ENCODE peak calls at places on chromosomes 6 and 20, in four cellular contexts. One of them, this sample, is unnamed.

GRCh38 chr6:93036835-93037234 is 382.5 kb downstream of the EPHA7 start:
- DNase-seq in mammary epithelial cell: no peak
- DNase-seq in psoas muscle: no peak
- DNase-seq in breast epithelium: no peak
- DNase-seq in this sample: no peak

GRCh38 chr6:136887899-136888298 is 34.2 kb upstream of the SLC35D3 start:
- DNase-seq in mammary epithelial cell: no peak
- DNase-seq in psoas muscle: no peak
- DNase-seq in breast epithelium: no peak
- DNase-seq in this sample: no peak

GRCh38 chr6:109236140-109237081 is 141.1 kb downstream of the CEP57L1 start:
- DNase-seq in mammary epithelial cell: no peak
- DNase-seq in psoas muscle: no peak
- DNase-seq in breast epithelium: no peak
- DNase-seq in this sample: no peak

GRCh38 chr20:11278461-11278860 is 604.7 kb upstream of the JAG1 start:
- DNase-seq in mammary epithelial cell: no peak
- DNase-seq in psoas muscle: no peak
- DNase-seq in breast epithelium: no peak
- DNase-seq in this sample: no peak

GRCh38 chr20:22475662-22476061 is 108.7 kb downstream of the FOXA2 start:
- DNase-seq in mammary epithelial cell: no peak
- DNase-seq in psoas muscle: no peak
- DNase-seq in breast epithelium: no peak
- DNase-seq in this sample: no peak

GRCh38 chr20:59971428-59971827 is 13.2 kb downstream of the CDH26 start:
- DNase-seq in mammary epithelial cell: no peak
- DNase-seq in psoas muscle: no peak
- DNase-seq in breast epithelium: no peak
- DNase-seq in this sample: no peak

GRCh38 chr20:53937929-53938367 is 132.4 kb downstream of the BCAS1 start:
- DNase-seq in mammary epithelial cell: no peak
- DNase-seq in psoas muscle: no peak
- DNase-seq in breast epithelium: no peak
- DNase-seq in this sample: no peak

GRCh38 chr6:62652692-62653328 is 366.8 kb upstream of the KHDRBS2 start:
- DNase-seq in mammary epithelial cell: peak; percentile 1
- DNase-seq in psoas muscle: no peak
- DNase-seq in breast epithelium: no peak
- DNase-seq in this sample: no peak

GRCh38 chr6:127191716-127192115 is 73.2 kb downstream of the RSPO3 start:
- DNase-seq in mammary epithelial cell: peak; percentile 28
- DNase-seq in psoas muscle: no peak
- DNase-seq in breast epithelium: no peak
- DNase-seq in this sample: no peak

GRCh38 chr6:132909742-132910141 is 95.4 kb downstream of the RPS12 start:
- DNase-seq in mammary epithelial cell: no peak
- DNase-seq in psoas muscle: no peak
- DNase-seq in breast epithelium: no peak
- DNase-seq in this sample: no peak

GRCh38 chr6:110034637-110035096 is 56.6 kb downstream of the GPR6 start:
- DNase-seq in mammary epithelial cell: no peak
- DNase-seq in psoas muscle: no peak
- DNase-seq in breast epithelium: no peak
- DNase-seq in this sample: no peak

GRCh38 chr20:34708621-34709043 is 4.5 kb downstream of the TP53INP2 start:
- DNase-seq in mammary epithelial cell: no peak
- DNase-seq in psoas muscle: peak; percentile 58
- DNase-seq in breast epithelium: peak; percentile 32
- DNase-seq in this sample: peak; percentile 48

GRCh38 chr6:134171517-134171916 is 119.1 kb upstream of the SLC2A12 start:
- DNase-seq in mammary epithelial cell: peak; percentile 41
- DNase-seq in psoas muscle: no peak
- DNase-seq in breast epithelium: no peak
- DNase-seq in this sample: no peak

GRCh38 chr20:37345339-37346231 is at the start of gene SRC:
- DNase-seq in mammary epithelial cell: peak; percentile 77
- DNase-seq in psoas muscle: peak; percentile 81
- DNase-seq in breast epithelium: peak; percentile 69
- DNase-seq in this sample: peak; percentile 30

GRCh38 chr20:10921491-10922010 is 247.8 kb upstream of the JAG1 start:
- DNase-seq in mammary epithelial cell: peak; percentile 38
- DNase-seq in psoas muscle: no peak
- DNase-seq in breast epithelium: no peak
- DNase-seq in this sample: no peak

GRCh38 chr6:163405412-163406309 is 8.9 kb upstream of the QKI start:
- DNase-seq in mammary epithelial cell: no peak
- DNase-seq in psoas muscle: peak; percentile 65
- DNase-seq in breast epithelium: no peak
- DNase-seq in this sample: no peak
- H3K4me3 ChIP-seq in mammary epithelial cell: peak overlapping the region; percentile 26
- H3K4me3 ChIP-seq in psoas muscle: peak overlapping the region; percentile 69
- H3K4me3 ChIP-seq in breast epithelium: peak overlapping the region; percentile 33
- H3K4me3 ChIP-seq in this sample: peak overlapping the region; percentile 21

GRCh38 chr6:3744901-3745470 is 6.5 kb downstream of the PXDC1 start:
- DNase-seq in mammary epithelial cell: no peak
- DNase-seq in psoas muscle: no peak
- DNase-seq in breast epithelium: no peak
- DNase-seq in this sample: no peak

GRCh38 chr6:3746119-3746691 is 5.3 kb downstream of the PXDC1 start:
- DNase-seq in mammary epithelial cell: no peak
- DNase-seq in psoas muscle: peak; percentile 51
- DNase-seq in breast epithelium: no peak
- DNase-seq in this sample: no peak

GRCh38 chr6:3744211-3744900 is 7.2 kb downstream of the PXDC1 start:
- DNase-seq in mammary epithelial cell: no peak
- DNase-seq in psoas muscle: no peak
- DNase-seq in breast epithelium: no peak
- DNase-seq in this sample: no peak

GRCh38 chr6:3746696-3747095 is 4.8 kb downstream of the PXDC1 start:
- DNase-seq in mammary epithelial cell: no peak
- DNase-seq in psoas muscle: no peak
- DNase-seq in breast epithelium: no peak
- DNase-seq in this sample: no peak

DNA sequence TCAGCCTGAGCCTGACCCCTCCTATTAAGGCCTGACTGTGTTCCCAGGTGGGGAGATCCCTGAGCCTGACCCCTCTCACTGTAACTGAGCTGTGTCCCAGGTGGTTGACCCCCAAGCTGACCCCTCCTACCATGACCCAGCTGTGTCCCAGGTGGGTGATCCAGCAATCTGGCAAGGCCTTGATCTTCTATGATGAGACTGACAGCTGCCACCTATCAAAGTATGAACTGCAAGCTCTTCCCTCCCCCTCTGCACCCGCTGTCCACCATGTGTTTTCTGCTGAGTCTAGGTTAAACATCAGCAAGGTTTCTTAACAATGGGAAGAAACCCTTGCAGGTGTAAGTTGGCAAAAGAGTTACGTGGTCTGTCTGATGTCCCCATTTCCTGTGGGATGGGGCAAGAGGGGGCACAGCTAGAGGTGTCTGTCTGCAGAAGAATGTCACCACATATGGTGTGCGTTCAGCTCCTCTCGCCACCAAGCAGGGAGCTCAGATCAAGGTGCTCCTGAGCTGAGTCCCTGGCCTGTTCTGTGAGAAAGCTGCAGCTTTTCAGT is 5.9 kb downstream of the PXDC1 start:
- DNase-seq in mammary epithelial cell: no peak
- DNase-seq in psoas muscle: no peak
- DNase-seq in breast epithelium: no peak
- DNase-seq in this sample: no peak
- H3K27ac ChIP-seq in mammary epithelial cell: no peak overlapping the region
- H3K27ac ChIP-seq in psoas muscle: peak overlapping the region; percentile 91
- H3K27ac ChIP-seq in breast epithelium: peak overlapping the region; percentile 75
- H3K27ac ChIP-seq in this sample: no peak overlapping the region

GRCh38 chr6:35686441-35686840 is 2.3 kb downstream of the FKBP5 start:
- DNase-seq in mammary epithelial cell: no peak
- DNase-seq in psoas muscle: no peak
- DNase-seq in breast epithelium: no peak
- DNase-seq in this sample: no peak
- H3K4me1 ChIP-seq in mammary epithelial cell: peaks cover 6% of the 10 kb centered on the region
- H3K4me1 ChIP-seq in psoas muscle: peaks cover 47% of the 10 kb centered on the region
- H3K4me1 ChIP-seq in breast epithelium: peaks cover 2% of the 10 kb centered on the region
- H3K4me1 ChIP-seq in this sample: peaks cover 44% of the 10 kb centered on the region

GRCh38 chr6:44227138-44227770 is 3.9 kb downstream of the SLC29A1 start:
- DNase-seq in mammary epithelial cell: peak; percentile 44
- DNase-seq in psoas muscle: no peak
- DNase-seq in breast epithelium: no peak
- DNase-seq in this sample: no peak
- H3K4me3 ChIP-seq in mammary epithelial cell: no peak overlapping the region
- H3K4me3 ChIP-seq in psoas muscle: peak overlapping the region; percentile 71
- H3K4me3 ChIP-seq in breast epithelium: peak overlapping the region; percentile 20
- H3K4me3 ChIP-seq in this sample: no peak overlapping the region

DNA sequence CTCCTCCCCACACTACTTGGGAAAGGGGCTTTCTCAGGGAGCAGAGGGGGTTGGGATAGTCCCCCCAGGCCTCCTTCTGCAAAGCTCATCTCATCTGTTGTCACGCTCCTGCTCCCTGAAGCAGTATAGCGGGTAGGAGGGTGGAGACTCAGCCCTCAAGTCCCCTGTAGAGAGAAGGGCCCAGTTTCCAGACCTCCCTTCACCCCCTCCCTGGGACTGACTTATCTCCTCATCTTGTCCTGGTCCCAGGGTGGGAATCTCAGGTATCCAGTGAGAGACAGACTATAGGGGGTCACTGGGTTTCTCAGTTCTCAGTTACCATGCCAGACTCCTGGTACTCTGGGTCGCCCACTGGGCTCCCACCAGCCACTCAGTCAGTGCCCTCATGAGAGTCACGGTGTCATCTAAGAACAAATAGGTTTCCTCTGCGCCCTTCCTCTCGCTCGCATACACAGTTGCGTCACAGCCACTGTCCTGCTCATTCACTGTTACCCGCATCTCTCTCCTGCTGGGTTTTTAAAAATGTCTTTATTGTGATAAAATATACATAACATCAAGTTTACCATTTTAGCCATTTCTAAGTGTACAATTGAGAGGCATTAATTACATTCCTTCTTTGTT is 4.1 kb downstream of the TEAD3 start:
- DNase-seq in mammary epithelial cell: no peak
- DNase-seq in psoas muscle: no peak
- DNase-seq in breast epithelium: no peak
- DNase-seq in this sample: no peak
- H3K27ac ChIP-seq in mammary epithelial cell: no peak overlapping the region
- H3K27ac ChIP-seq in psoas muscle: peak overlapping the region; percentile 74
- H3K27ac ChIP-seq in breast epithelium: peak overlapping the region; percentile 98
- H3K27ac ChIP-seq in this sample: no peak overlapping the region

GRCh38 chr20:31671324-31671723 is 33.6 kb downstream of the COX4I2 start:
- DNase-seq in mammary epithelial cell: no peak
- DNase-seq in psoas muscle: no peak
- DNase-seq in breast epithelium: no peak
- DNase-seq in this sample: no peak
- H3K4me1 ChIP-seq in mammary epithelial cell: peaks cover 15% of the 10 kb centered on the region
- H3K4me1 ChIP-seq in psoas muscle: peaks cover 97% of the 10 kb centered on the region
- H3K4me1 ChIP-seq in breast epithelium: peaks cover 10% of the 10 kb centered on the region
- H3K4me1 ChIP-seq in this sample: peaks cover 69% of the 10 kb centered on the region

GRCh38 chr6:26017567-26017966 is 55.0 kb downstream of the TRIM38 start:
- DNase-seq in mammary epithelial cell: peak; percentile 90
- DNase-seq in psoas muscle: peak; percentile 62
- DNase-seq in breast epithelium: peak; percentile 83
- DNase-seq in this sample: peak; percentile 87
- H3K4me3 ChIP-seq in mammary epithelial cell: peak overlapping the region; percentile 34
- H3K4me3 ChIP-seq in psoas muscle: peak overlapping the region; percentile 49
- H3K4me3 ChIP-seq in breast epithelium: peak overlapping the region; percentile 49
- H3K4me3 ChIP-seq in this sample: peak overlapping the region; percentile 16

GRCh38 chr20:49956689-49957443 is 20.7 kb downstream of the RNF114 start:
- DNase-seq in mammary epithelial cell: no peak
- DNase-seq in psoas muscle: peak; percentile 41
- DNase-seq in breast epithelium: no peak
- DNase-seq in this sample: no peak
- H3K27ac ChIP-seq in mammary epithelial cell: no peak overlapping the region
- H3K27ac ChIP-seq in psoas muscle: no peak overlapping the region
- H3K27ac ChIP-seq in breast epithelium: no peak overlapping the region
- H3K27ac ChIP-seq in this sample: no peak overlapping the region